ENCODE peak calls at places on chromosomes 6 and 20, in ten cellular contexts. Z is BE2C, Y is bronchial epithelial cell, I is pancreas, G is adipocyte, M is breast epithelium, L is uterus, K is prostate gland, A is tibial artery, F is H7. V is an unnamed sample.

GRCh38 chr6:36964908-36965307 is 10.4 kb downstream of the PI16 start:
- DNase-seq in Z (no peak), Y (no peak), I (no peak), G (no peak), M (no peak), L (no peak), K (no peak), A (no peak), F (no peak), V (no peak)

GRCh38 chr6:169986848-169987498 is 235.6 kb downstream of the ERMARD start:
- DNase-seq in Z (no peak), Y (no peak), I (peak; percentile 49), G (no peak), M (no peak), L (no peak), K (no peak), A (no peak), F (no peak), V (no peak)

GRCh38 chr6:143112084-143112768 is 51.5 kb downstream of the AIG1 start:
- DNase-seq in Z (no peak), Y (no peak), I (no peak), G (no peak), M (no peak), L (no peak), K (no peak), A (no peak), F (no peak), V (no peak)

GRCh38 chr6:146358341-146359046 is 185.1 kb upstream of the RAB32 start:
- DNase-seq in Z (no peak), Y (peak; percentile 53), I (no peak), G (peak; percentile 47), M (no peak), L (no peak), K (no peak), A (no peak), F (no peak), V (no peak)

GRCh38 chr6:142162780-142163179 is 15.7 kb downstream of the VTA1 start:
- DNase-seq in Z (no peak), Y (no peak), I (no peak), G (no peak), M (no peak), L (no peak), K (no peak), A (no peak), F (no peak), V (no peak)

GRCh38 chr6:79421001-79421411 is 116.2 kb downstream of the LCA5 start:
- DNase-seq in Z (no peak), Y (peak; percentile 65), I (no peak), G (peak; percentile 69), M (no peak), L (no peak), K (no peak), A (no peak), F (no peak), V (no peak)

GRCh38 chr6:31579119-31579505 is 3.1 kb downstream of the LTB start:
- DNase-seq in Z (no peak), Y (no peak), I (no peak), G (no peak), M (no peak), L (no peak), K (no peak), A (no peak), F (no peak), V (no peak)

GRCh38 chr20:2156666-2157624 is 55.3 kb downstream of the STK35 start:
- DNase-seq in Z (no peak), Y (peak; percentile 57), I (no peak), G (no peak), M (no peak), L (no peak), K (no peak), A (no peak), F (no peak), V (no peak)

GRCh38 chr6:112309244-112309643 is 37.9 kb upstream of the RFPL4B start:
- DNase-seq in Z (no peak), Y (no peak), I (no peak), G (no peak), M (no peak), L (no peak), K (no peak), A (no peak), F (no peak), V (no peak)

GRCh38 chr6:106614592-106615301 is 14.6 kb downstream of the RTN4IP1 start:
- DNase-seq in Z (no peak), Y (no peak), I (no peak), G (no peak), M (no peak), L (no peak), K (no peak), A (no peak), F (peak; percentile 69), V (no peak)

GRCh38 chr20:13492001-13492480 is 146.7 kb downstream of the TASP1 start:
- DNase-seq in Z (no peak), Y (peak; percentile 74), I (no peak), G (peak; percentile 67), M (no peak), L (peak; percentile 23), K (peak; percentile 25), A (peak; percentile 34), F (peak; percentile 19), V (no peak)

GRCh38 chr6:105794870-105795269 is 291.3 kb upstream of the PRDM1 start:
- DNase-seq in Z (no peak), Y (no peak), I (no peak), G (no peak), M (no peak), L (no peak), K (no peak), A (no peak), F (no peak), V (no peak)

GRCh38 chr20:3796477-3797225 is 541 bp downstream of the CDC25B start:
- DNase-seq in Z (no peak), Y (no peak), I (no peak), G (no peak), M (no peak), L (no peak), K (no peak), A (no peak), F (peak; percentile 70), V (no peak)

GRCh38 chr20:3797226-3797545 is 1.1 kb downstream of the CDC25B start:
- DNase-seq in Z (no peak), Y (no peak), I (no peak), G (no peak), M (no peak), L (no peak), K (no peak), A (no peak), F (no peak), V (peak; percentile 38)

GRCh38 chr20:3798908-3799248 is 2.8 kb downstream of the CDC25B start:
- DNase-seq in Z (no peak), Y (no peak), I (no peak), G (no peak), M (no peak), L (no peak), K (no peak), A (no peak), F (no peak), V (peak; percentile 19)

GRCh38 chr20:3797592-3798404 is 1.7 kb downstream of the CDC25B start:
- DNase-seq in Z (no peak), Y (no peak), I (no peak), G (no peak), M (no peak), L (no peak), K (no peak), A (no peak), F (peak; percentile 48), V (peak; percentile 34)

GRCh38 chr20:3798405-3798768 is 2.3 kb downstream of the CDC25B start:
- DNase-seq in Z (no peak), Y (no peak), I (no peak), G (no peak), M (no peak), L (no peak), K (no peak), A (no peak), F (no peak), V (peak; percentile 44)
- H3K36me3 ChIP-seq in Z (peaks cover 48% of the 10 kb centered on the region), Y (peaks cover 18% of the 10 kb centered on the region), I (no peaks in the 10 kb centered on the region), G (peaks cover 37% of the 10 kb centered on the region), M (no peaks in the 10 kb centered on the region), L (no peaks in the 10 kb centered on the region), K (no peaks in the 10 kb centered on the region), A (peaks cover 32% of the 10 kb centered on the region), F (peaks cover 4% of the 10 kb centered on the region), V (peaks cover 55% of the 10 kb centered on the region)

GRCh38 chr20:59785118-59785959 is 148.1 kb downstream of the SYCP2 start:
- DNase-seq in Z (no peak), Y (no peak), I (no peak), G (no peak), M (peak; percentile 27), L (no peak), K (no peak), A (no peak), F (peak; percentile 7), V (no peak)
- H3K36me3 ChIP-seq in Z (no peaks in the 10 kb centered on the region), Y (no peaks in the 10 kb centered on the region), I (no peaks in the 10 kb centered on the region), G (no peaks in the 10 kb centered on the region), M (no peaks in the 10 kb centered on the region), L (no peaks in the 10 kb centered on the region), K (no peaks in the 10 kb centered on the region), A (no peaks in the 10 kb centered on the region), F (no peaks in the 10 kb centered on the region), V (no peaks in the 10 kb centered on the region)

GRCh38 chr6:149383371-149383770 is 16.7 kb upstream of the SUMO4 start:
- DNase-seq in Z (no peak), Y (no peak), I (no peak), G (no peak), M (no peak), L (no peak), K (no peak), A (no peak), F (no peak), V (no peak)

GRCh38 chr6:149384464-149384863 is 15.6 kb upstream of the SUMO4 start:
- DNase-seq in Z (no peak), Y (no peak), I (no peak), G (no peak), M (no peak), L (no peak), K (no peak), A (no peak), F (no peak), V (no peak)

GRCh38 chr6:149380523-149380922 is 19.5 kb upstream of the SUMO4 start:
- DNase-seq in Z (no peak), Y (peak; percentile 33), I (no peak), G (no peak), M (no peak), L (no peak), K (no peak), A (no peak), F (no peak), V (no peak)

DNA sequence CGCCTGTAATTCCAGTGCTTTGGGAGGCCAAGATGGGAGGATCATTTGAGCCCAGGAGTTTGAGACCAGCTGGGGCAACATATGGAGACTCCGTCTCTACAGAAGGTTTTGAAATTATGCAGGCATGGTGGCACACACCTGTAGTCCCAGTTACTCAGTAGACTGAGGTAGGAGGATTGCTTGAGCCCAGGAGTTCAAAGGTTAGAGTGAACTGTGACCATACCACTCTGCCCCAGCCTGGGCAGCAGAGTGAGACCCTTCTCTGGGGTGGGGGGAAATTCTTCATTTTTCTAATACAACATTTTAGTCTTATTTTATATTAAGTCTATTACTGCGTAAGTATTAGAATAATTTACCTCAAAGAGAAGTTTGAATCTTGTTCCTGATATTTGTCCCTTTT is 20.1 kb upstream of the SUMO4 start:
- DNase-seq in Z (no peak), Y (no peak), I (no peak), G (no peak), M (no peak), L (no peak), K (no peak), A (no peak), F (no peak), V (no peak)
- H3K36me3 ChIP-seq in Z (peaks cover 44% of the 10 kb centered on the region), Y (peaks cover 10% of the 10 kb centered on the region), I (no peaks in the 10 kb centered on the region), G (peaks cover 47% of the 10 kb centered on the region), M (peaks cover 7% of the 10 kb centered on the region), L (no peaks in the 10 kb centered on the region), K (peaks cover 5% of the 10 kb centered on the region), A (peaks cover 14% of the 10 kb centered on the region), F (peaks cover 8% of the 10 kb centered on the region), V (peaks cover 49% of the 10 kb centered on the region)

GRCh38 chr20:62888910-62889309 is 27.3 kb upstream of the TCFL5 start:
- DNase-seq in Z (no peak), Y (no peak), I (no peak), G (no peak), M (no peak), L (no peak), K (no peak), A (no peak), F (no peak), V (no peak)
- H3K36me3 ChIP-seq in Z (peaks cover 81% of the 10 kb centered on the region), Y (peaks cover 31% of the 10 kb centered on the region), I (peaks cover 4% of the 10 kb centered on the region), G (peaks cover 84% of the 10 kb centered on the region), M (no peaks in the 10 kb centered on the region), L (no peaks in the 10 kb centered on the region), K (peaks cover 47% of the 10 kb centered on the region), A (peaks cover 57% of the 10 kb centered on the region), F (peaks cover 40% of the 10 kb centered on the region), V (peaks cover 80% of the 10 kb centered on the region)

V was measured in lower lobe of right lung.